ENCODE peak calls at places on chromosomes 13 and 19, in four cellular contexts. One of them, this sample, is unnamed.

GRCh38 chr13:108663710-108664109 is 34.3 kb downstream of the MYO16 start:
- DNase-seq in H1: no peak
- DNase-seq in mesendoderm: no peak
- DNase-seq in IMR-90: no peak
- DNase-seq in this sample: no peak

GRCh38 chr19:40190891-40191835 is at the start of gene MAP3K10:
- DNase-seq in IMR-90: peak
- DNase-seq in H1: no peak
- DNase-seq in mesendoderm: peak
- DNase-seq in this sample: peak

GRCh38 chr19:53864308-53864836 is 3.3 kb upstream of the MYADM start:
- DNase-seq in mesendoderm: no peak
- DNase-seq in IMR-90: no peak
- DNase-seq in H1: no peak
- DNase-seq in this sample: no peak

GRCh38 chr19:11550265-11550664 is 8.8 kb downstream of the ELOF1 start:
- DNase-seq in IMR-90: no peak
- DNase-seq in mesendoderm: no peak
- DNase-seq in H1: no peak
- DNase-seq in this sample: no peak

GRCh38 chr13:28353679-28354078 is 141.2 kb downstream of the FLT1 start:
- DNase-seq in IMR-90: no peak
- DNase-seq in H1: no peak
- DNase-seq in mesendoderm: no peak
- DNase-seq in this sample: no peak

GRCh38 chr19:11261431-11261901 is 858 bp downstream of the DOCK6 start:
- DNase-seq in H1: no peak
- DNase-seq in IMR-90: no peak
- DNase-seq in mesendoderm: peak
- DNase-seq in this sample: no peak

GRCh38 chr13:94825507-94825906 is 113.2 kb upstream of the SOX21 start:
- DNase-seq in mesendoderm: peak
- DNase-seq in IMR-90: no peak
- DNase-seq in H1: peak
- DNase-seq in this sample: peak

GRCh38 chr13:100645382-100645781 is 29.2 kb downstream of the TMTC4 start:
- DNase-seq in mesendoderm: no peak
- DNase-seq in IMR-90: no peak
- DNase-seq in H1: no peak
- DNase-seq in this sample: no peak

GRCh38 chr13:65940720-65941119 is 1289.4 kb downstream of the PCDH9 start:
- DNase-seq in IMR-90: no peak
- DNase-seq in H1: no peak
- DNase-seq in mesendoderm: no peak
- DNase-seq in this sample: no peak

GRCh38 chr19:4327252-4327876 is 11.3 kb downstream of the STAP2 start:
- DNase-seq in H1: peak
- DNase-seq in mesendoderm: peak
- DNase-seq in IMR-90: peak
- DNase-seq in this sample: peak

GRCh38 chr19:45467456-45468158 is at the start of gene FOSB:
- DNase-seq in H1: no peak
- DNase-seq in IMR-90: peak
- DNase-seq in mesendoderm: peak
- DNase-seq in this sample: peak

GRCh38 chr13:25468330-25469178 is 96.8 kb downstream of the ATP8A2 start:
- DNase-seq in IMR-90: no peak
- DNase-seq in H1: no peak
- DNase-seq in mesendoderm: peak
- DNase-seq in this sample: peak

GRCh38 chr19:49691243-49692101 is 556 bp downstream of the CPT1C start:
- DNase-seq in mesendoderm: peak
- DNase-seq in IMR-90: peak
- DNase-seq in H1: no peak
- DNase-seq in this sample: peak

GRCh38 chr19:33460221-33460908 is 61.2 kb downstream of the PEPD start:
- DNase-seq in H1: no peak
- DNase-seq in mesendoderm: no peak
- DNase-seq in IMR-90: no peak
- DNase-seq in this sample: peak

GRCh38 chr19:47353307-47353712 is 4.2 kb downstream of the DHX34 start:
- DNase-seq in mesendoderm: no peak
- DNase-seq in IMR-90: no peak
- DNase-seq in H1: no peak
- DNase-seq in this sample: no peak

GRCh38 chr13:75331792-75332349 is 150.1 kb downstream of the TBC1D4 start:
- DNase-seq in IMR-90: no peak
- DNase-seq in mesendoderm: no peak
- DNase-seq in H1: no peak
- DNase-seq in this sample: no peak

GRCh38 chr13:85091835-85092234 is 707.4 kb downstream of the SLITRK6 start:
- DNase-seq in H1: no peak
- DNase-seq in mesendoderm: no peak
- DNase-seq in IMR-90: no peak
- DNase-seq in this sample: no peak
- H3K56ac ChIP-seq in H1: no peak
- H3K56ac ChIP-seq in mesendoderm: no peak
- H3K56ac ChIP-seq in IMR-90: no peak
- H3K56ac ChIP-seq in this sample: no peak

DNA sequence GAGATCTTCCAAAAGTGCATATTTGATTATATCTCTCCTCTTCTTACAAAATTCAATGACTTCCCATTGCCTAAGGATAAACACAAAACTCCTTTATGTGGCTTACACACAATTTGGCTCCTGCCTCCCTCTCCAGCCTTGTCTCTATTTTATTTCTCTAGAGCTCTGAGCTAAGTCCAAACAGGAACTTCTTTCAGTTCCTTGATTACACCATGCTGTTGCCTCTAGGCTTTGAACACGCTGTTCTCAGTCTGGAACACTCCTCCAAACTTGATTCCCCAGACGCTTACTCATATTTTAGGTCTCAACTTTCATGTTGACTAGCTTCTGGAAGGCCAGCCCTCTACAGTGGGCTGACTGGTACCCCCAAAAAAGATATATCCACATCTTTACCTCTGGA is 258.5 kb downstream of the COG6 start:
- DNase-seq in IMR-90: no peak
- DNase-seq in H1: no peak
- DNase-seq in mesendoderm: no peak
- DNase-seq in this sample: no peak
- H3K23ac ChIP-seq in IMR-90: no peak
- H3K23ac ChIP-seq in H1: no peak
- H3K23ac ChIP-seq in mesendoderm: no peak
- H3K23ac ChIP-seq in this sample: no peak

GRCh38 chr19:38664503-38665211 is 17.2 kb downstream of the ACTN4 start:
- DNase-seq in H1: no peak
- DNase-seq in IMR-90: no peak
- DNase-seq in mesendoderm: peak
- DNase-seq in this sample: no peak
- H3K4ac ChIP-seq in H1: no peak
- H3K4ac ChIP-seq in IMR-90: peak
- H3K4ac ChIP-seq in mesendoderm: no peak
- H3K4ac ChIP-seq in this sample: no peak

DNA sequence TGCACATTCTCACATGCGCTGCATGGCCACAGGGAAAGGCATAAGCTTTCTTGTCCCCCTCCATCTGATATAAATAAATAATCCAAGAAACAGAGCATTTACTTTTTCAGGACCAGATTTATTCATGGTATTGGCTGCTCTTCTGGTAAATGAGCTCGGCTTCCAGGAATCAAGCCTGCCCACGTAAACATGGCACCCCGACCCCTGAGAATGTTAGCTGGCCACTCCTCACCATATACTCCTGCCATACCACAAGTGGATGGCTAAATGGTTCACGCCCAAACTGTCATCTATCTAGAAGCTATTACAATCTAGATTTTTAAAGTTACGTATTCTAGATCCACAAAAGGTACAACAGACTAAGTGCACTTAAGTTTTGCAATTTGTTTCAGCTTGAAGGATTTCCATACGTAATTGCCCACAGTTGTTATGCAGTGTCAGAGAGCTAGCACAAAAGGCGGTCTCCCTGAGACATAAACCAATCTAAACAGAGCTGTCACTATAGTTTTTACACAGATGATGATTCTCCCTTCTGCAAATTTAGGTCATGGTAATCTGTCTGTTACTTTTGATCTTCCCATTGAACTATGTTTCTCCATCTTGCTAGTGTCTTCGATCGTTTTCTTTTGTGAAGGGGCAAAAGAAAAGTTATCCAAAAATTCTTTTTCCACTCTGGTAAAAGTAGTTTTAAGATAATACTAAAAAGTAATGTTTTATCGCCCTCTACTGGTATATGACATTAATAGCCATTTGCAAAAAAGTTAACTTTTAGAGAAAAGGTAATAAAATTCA is 16.2 kb upstream of the FOXO1 start:
- DNase-seq in mesendoderm: peak
- DNase-seq in IMR-90: peak
- DNase-seq in H1: no peak
- DNase-seq in this sample: no peak
- H3K56ac ChIP-seq in mesendoderm: no peak
- H3K56ac ChIP-seq in IMR-90: no peak
- H3K56ac ChIP-seq in H1: no peak
- H3K56ac ChIP-seq in this sample: no peak

DNA sequence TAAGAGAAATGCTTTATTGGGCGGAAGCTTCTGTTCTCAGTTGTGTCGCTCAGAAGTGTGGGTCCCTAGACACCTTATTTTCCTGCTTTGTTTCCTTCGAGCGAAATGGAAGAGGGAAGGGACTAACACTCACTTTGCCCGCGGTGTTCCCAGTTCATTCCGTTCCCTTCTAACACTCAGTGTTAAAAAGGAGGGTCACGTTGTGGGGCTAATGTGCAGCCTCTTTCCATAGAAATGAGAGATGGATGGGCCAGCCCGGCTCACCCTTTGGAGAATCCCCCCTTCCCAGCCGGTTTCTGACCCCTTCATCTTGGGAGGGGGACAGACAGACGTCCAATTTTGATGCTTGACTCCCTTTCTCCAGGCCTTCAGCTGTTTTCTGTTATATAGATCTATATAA is 2.3 kb downstream of the ATP11A start:
- DNase-seq in H1: no peak
- DNase-seq in IMR-90: no peak
- DNase-seq in mesendoderm: no peak
- DNase-seq in this sample: peak
- H3K23ac ChIP-seq in H1: no peak
- H3K23ac ChIP-seq in IMR-90: peak
- H3K23ac ChIP-seq in mesendoderm: no peak
- H3K23ac ChIP-seq in this sample: no peak

DNA sequence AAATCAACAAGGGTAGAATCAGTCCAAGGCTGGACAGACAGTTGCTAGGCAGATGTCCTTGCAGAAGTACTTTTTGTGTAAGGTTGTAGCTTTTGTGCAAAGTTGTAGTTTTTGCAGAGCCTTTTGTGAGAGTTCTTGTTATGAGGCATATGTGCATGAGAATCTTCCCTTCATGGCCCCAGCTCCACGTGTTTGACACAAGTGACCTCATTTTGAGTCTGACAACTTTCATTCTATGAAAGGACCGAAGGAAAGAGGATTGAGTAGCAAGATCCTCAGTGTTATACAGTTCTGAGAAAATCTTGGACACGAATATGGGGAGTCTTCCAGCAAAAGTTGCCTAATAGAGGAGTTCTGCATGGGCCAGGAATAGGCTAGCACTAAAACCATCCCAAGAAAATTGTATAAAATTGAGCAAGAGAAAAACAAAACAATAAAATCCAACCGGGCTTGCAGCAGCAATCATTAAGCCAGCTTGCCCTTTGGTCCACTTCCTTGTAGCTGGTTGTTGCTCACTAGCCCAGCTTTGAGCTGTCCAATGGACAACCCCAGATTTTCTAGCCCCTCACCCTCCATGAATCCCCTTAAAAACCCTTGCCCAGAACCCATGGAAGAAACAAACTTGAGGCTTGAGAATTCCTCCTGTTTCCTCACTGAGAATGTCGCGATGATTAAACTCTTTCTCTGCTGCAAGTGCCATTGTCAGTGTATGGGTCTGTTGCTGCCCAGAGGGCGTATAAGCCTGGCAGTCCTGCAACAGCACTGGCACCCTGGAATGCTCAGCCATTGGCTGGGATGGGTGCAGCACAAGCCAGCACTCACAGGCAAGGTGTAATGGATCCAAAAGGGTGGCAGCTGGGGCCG is 6.5 kb downstream of the EPSTI1 start:
- DNase-seq in mesendoderm: no peak
- DNase-seq in IMR-90: no peak
- DNase-seq in H1: no peak
- DNase-seq in this sample: peak
- H3K4ac ChIP-seq in mesendoderm: no peak
- H3K4ac ChIP-seq in IMR-90: no peak
- H3K4ac ChIP-seq in H1: no peak
- H3K4ac ChIP-seq in this sample: no peak

GRCh38 chr19:15787611-15788155 is at the start of gene OR10H5:
- DNase-seq in H1: no peak
- DNase-seq in IMR-90: no peak
- DNase-seq in mesendoderm: no peak
- DNase-seq in this sample: no peak
- H3K56ac ChIP-seq in H1: no peak
- H3K56ac ChIP-seq in IMR-90: no peak
- H3K56ac ChIP-seq in mesendoderm: no peak
- H3K56ac ChIP-seq in this sample: no peak

GRCh38 chr19:37317403-37318209 is 53.3 kb upstream of the ZNF527 start:
- DNase-seq in mesendoderm: peak
- DNase-seq in H1: peak
- DNase-seq in IMR-90: peak
- DNase-seq in this sample: peak
- H3K23ac ChIP-seq in mesendoderm: peak
- H3K23ac ChIP-seq in H1: no peak
- H3K23ac ChIP-seq in IMR-90: peak
- H3K23ac ChIP-seq in this sample: no peak

GRCh38 chr13:79403113-79403512 is 2.9 kb downstream of the RBM26 start:
- DNase-seq in IMR-90: no peak
- DNase-seq in H1: no peak
- DNase-seq in mesendoderm: no peak
- DNase-seq in this sample: no peak

GRCh38 chr13:79401259-79402071 is 4.6 kb downstream of the RBM26 start:
- DNase-seq in IMR-90: no peak
- DNase-seq in H1: no peak
- DNase-seq in mesendoderm: peak
- DNase-seq in this sample: no peak

GRCh38 chr13:79402679-79403078 is 3.4 kb downstream of the RBM26 start:
- DNase-seq in H1: no peak
- DNase-seq in IMR-90: no peak
- DNase-seq in mesendoderm: no peak
- DNase-seq in this sample: no peak

GRCh38 chr13:79404361-79404760 is 1.7 kb downstream of the RBM26 start:
- DNase-seq in H1: no peak
- DNase-seq in mesendoderm: no peak
- DNase-seq in IMR-90: no peak
- DNase-seq in this sample: no peak

GRCh38 chr13:79402074-79402635 is 3.9 kb downstream of the RBM26 start:
- DNase-seq in H1: no peak
- DNase-seq in IMR-90: no peak
- DNase-seq in mesendoderm: no peak
- DNase-seq in this sample: no peak
- H3K4ac ChIP-seq in H1: no peak
- H3K4ac ChIP-seq in IMR-90: no peak
- H3K4ac ChIP-seq in mesendoderm: no peak
- H3K4ac ChIP-seq in this sample: no peak

This sample was measured in H9.